ENCODE peak calls at places on chromosome 12, in six cellular contexts. One of them, this sample, is unnamed.

GRCh38 chr12:127063339-127064090 is 1203.5 kb upstream of the TMEM132C start:
- DNase-seq in MM.1S: no peak
- DNase-seq in hepatocyte: no peak
- DNase-seq in GM23248: no peak
- DNase-seq in GM23338: no peak
- DNase-seq in HCT116: no peak
- DNase-seq in this sample: no peak

GRCh38 chr12:63989301-63989845 is 144.9 kb downstream of the SRGAP1 start:
- DNase-seq in HCT116: no peak
- DNase-seq in MM.1S: no peak
- DNase-seq in hepatocyte: no peak
- DNase-seq in GM23338: no peak
- DNase-seq in GM23248: peak; percentile 52
- DNase-seq in this sample: no peak

GRCh38 chr12:111135293-111135832 is 215.0 kb upstream of the MYL2 start:
- DNase-seq in GM23338: no peak
- DNase-seq in GM23248: no peak
- DNase-seq in HCT116: no peak
- DNase-seq in hepatocyte: no peak
- DNase-seq in MM.1S: no peak
- DNase-seq in this sample: no peak

GRCh38 chr12:126084480-126084879 is 1019.2 kb downstream of the AACS start:
- DNase-seq in GM23338: no peak
- DNase-seq in MM.1S: no peak
- DNase-seq in GM23248: no peak
- DNase-seq in hepatocyte: no peak
- DNase-seq in HCT116: no peak
- DNase-seq in this sample: no peak

GRCh38 chr12:106114084-106115068 is 24.4 kb downstream of the NUAK1 start:
- DNase-seq in MM.1S: peak; percentile 44
- DNase-seq in GM23248: peak; percentile 75
- DNase-seq in hepatocyte: no peak
- DNase-seq in GM23338: no peak
- DNase-seq in HCT116: no peak
- DNase-seq in this sample: no peak

GRCh38 chr12:115983226-115983798 is 294.2 kb downstream of the MED13L start:
- DNase-seq in hepatocyte: no peak
- DNase-seq in MM.1S: no peak
- DNase-seq in HCT116: no peak
- DNase-seq in GM23248: peak; percentile 14
- DNase-seq in GM23338: peak; percentile 79
- DNase-seq in this sample: peak; percentile 56

GRCh38 chr12:69919565-69919964 is 94.5 kb downstream of the MYRFL start:
- DNase-seq in hepatocyte: peak; percentile 24
- DNase-seq in HCT116: no peak
- DNase-seq in GM23338: no peak
- DNase-seq in MM.1S: no peak
- DNase-seq in GM23248: no peak
- DNase-seq in this sample: no peak

GRCh38 chr12:26768611-26769603 is 64.1 kb downstream of the ITPR2 start:
- DNase-seq in MM.1S: peak; percentile 64
- DNase-seq in GM23338: no peak
- DNase-seq in GM23248: no peak
- DNase-seq in hepatocyte: peak; percentile 17
- DNase-seq in HCT116: no peak
- DNase-seq in this sample: no peak

GRCh38 chr12:124098101-124098757 is 125.2 kb downstream of the ZNF664 start:
- DNase-seq in GM23338: no peak
- DNase-seq in MM.1S: no peak
- DNase-seq in GM23248: no peak
- DNase-seq in HCT116: no peak
- DNase-seq in hepatocyte: no peak
- DNase-seq in this sample: peak; percentile 21

GRCh38 chr12:9244894-9245293 is 36.7 kb upstream of the PZP start:
- DNase-seq in HCT116: no peak
- DNase-seq in hepatocyte: no peak
- DNase-seq in GM23248: peak; percentile 33
- DNase-seq in GM23338: no peak
- DNase-seq in MM.1S: no peak
- DNase-seq in this sample: no peak

GRCh38 chr12:91562476-91562875 is 379.9 kb upstream of the DCN start:
- DNase-seq in MM.1S: peak; percentile 38
- DNase-seq in GM23248: peak; percentile 15
- DNase-seq in hepatocyte: no peak
- DNase-seq in GM23338: no peak
- DNase-seq in HCT116: no peak
- DNase-seq in this sample: no peak

GRCh38 chr12:110846615-110847566 is at the start of gene CCDC63:
- DNase-seq in GM23338: peak; percentile 87
- DNase-seq in GM23248: peak; percentile 60
- DNase-seq in HCT116: peak; percentile 68
- DNase-seq in hepatocyte: peak; percentile 79
- DNase-seq in MM.1S: peak; percentile 24
- DNase-seq in this sample: peak; percentile 90

DNA sequence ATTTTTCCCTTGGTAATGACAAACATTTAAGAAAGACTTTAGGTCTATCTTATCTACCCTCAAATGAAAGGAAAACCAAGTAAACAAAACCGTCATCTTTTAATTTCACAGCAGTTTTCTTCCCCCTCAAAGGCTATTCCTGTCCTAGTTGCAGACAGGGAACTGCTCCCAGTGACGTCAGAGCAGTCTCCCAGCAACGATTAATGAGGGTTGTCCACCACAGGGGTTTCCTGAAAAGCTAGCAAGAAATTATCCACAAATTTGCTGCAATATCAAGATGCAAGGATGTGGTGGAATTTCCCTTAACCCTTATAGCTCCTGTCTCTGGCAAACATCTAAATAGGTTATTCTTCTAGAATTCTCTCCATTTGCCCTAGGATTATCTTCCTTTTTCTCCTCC is 89.1 kb upstream of the STAC3 start:
- DNase-seq in GM23248: peak; percentile 77
- DNase-seq in HCT116: no peak
- DNase-seq in hepatocyte: peak; percentile 69
- DNase-seq in MM.1S: no peak
- DNase-seq in GM23338: peak; percentile 18
- DNase-seq in this sample: peak; percentile 2
- H2AFZ ChIP-seq in GM23248: no peak overlapping the region
- H2AFZ ChIP-seq in HCT116: no peak overlapping the region
- H2AFZ ChIP-seq in hepatocyte: no peak overlapping the region
- H2AFZ ChIP-seq in MM.1S: no peak overlapping the region
- H2AFZ ChIP-seq in GM23338: no peak overlapping the region
- H2AFZ ChIP-seq in this sample: no peak overlapping the region

GRCh38 chr12:751192-751827 is 1.1 kb upstream of the WNK1 start:
- DNase-seq in hepatocyte: peak; percentile 96
- DNase-seq in GM23248: peak; percentile 99
- DNase-seq in GM23338: peak; percentile 99
- DNase-seq in MM.1S: peak; percentile 97
- DNase-seq in HCT116: peak; percentile 93
- DNase-seq in this sample: peak; percentile 98
- TF ChIP-seq EZH2 in hepatocyte: no peak
- TF ChIP-seq EZH2 in GM23248: no peak
- TF ChIP-seq EZH2 in GM23338: no peak
- TF ChIP-seq EZH2 in MM.1S: no peak
- TF ChIP-seq EZH2 in HCT116: no peak
- TF ChIP-seq EZH2 in this sample: no peak

DNA sequence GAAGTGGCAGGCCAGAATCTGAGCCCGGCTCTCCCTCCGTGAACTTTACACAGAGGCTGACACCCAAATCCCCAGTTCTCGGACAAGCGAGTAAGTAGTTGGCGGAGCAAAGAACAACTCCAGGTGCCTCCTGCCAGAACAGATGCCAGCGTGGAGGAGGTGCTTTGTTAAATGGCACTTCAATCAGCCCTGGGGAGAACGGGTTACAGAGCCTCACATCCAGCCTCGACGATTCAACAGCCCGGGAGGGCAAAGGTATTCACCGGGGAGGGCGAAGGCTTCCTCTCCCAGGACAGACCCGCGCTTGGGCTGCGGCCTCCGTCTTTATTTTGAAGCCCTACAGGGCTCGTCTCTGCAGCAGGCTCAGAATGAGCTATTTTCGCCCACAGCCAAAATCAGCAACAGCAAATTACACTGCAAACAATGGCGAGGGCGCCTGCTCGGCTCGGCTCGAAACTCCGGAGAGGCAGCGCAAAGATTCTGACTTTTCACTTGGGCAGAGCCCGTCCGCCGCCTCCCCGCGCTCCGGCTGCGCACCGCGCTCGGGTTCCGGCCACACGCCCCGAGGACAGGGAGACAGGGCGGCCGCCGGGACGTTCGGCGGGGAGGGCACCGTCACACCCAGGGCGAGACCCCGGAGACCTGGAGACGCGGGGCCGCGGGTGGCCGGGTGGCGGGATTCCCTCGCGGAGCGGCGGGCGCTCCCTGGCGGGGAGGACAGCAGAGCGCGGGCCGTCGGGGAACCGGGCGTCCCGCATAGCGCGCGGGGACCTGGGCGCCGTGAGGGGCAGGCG is 811 bp downstream of the TMCC3 start:
- DNase-seq in GM23248: peak; percentile 64
- DNase-seq in hepatocyte: peak; percentile 67
- DNase-seq in GM23338: peak; percentile 67
- DNase-seq in HCT116: no peak
- DNase-seq in MM.1S: peak; percentile 57
- DNase-seq in this sample: peak; percentile 68
- TF ChIP-seq EZH2phosphoT487 in GM23248: no peak
- TF ChIP-seq EZH2phosphoT487 in hepatocyte: no peak
- TF ChIP-seq EZH2phosphoT487 in GM23338: no peak
- TF ChIP-seq EZH2phosphoT487 in HCT116: no peak
- TF ChIP-seq EZH2phosphoT487 in MM.1S: no peak
- TF ChIP-seq EZH2phosphoT487 in this sample: peak; percentile 45

GRCh38 chr12:571795-572531 is 91.3 kb downstream of the NINJ2 start:
- DNase-seq in MM.1S: no peak
- DNase-seq in hepatocyte: peak; percentile 54
- DNase-seq in GM23248: peak; percentile 41
- DNase-seq in HCT116: peak; percentile 19
- DNase-seq in GM23338: no peak
- DNase-seq in this sample: no peak
- H2AFZ ChIP-seq in MM.1S: no peak overlapping the region
- H2AFZ ChIP-seq in hepatocyte: no peak overlapping the region
- H2AFZ ChIP-seq in GM23248: peak overlapping the region; percentile 92
- H2AFZ ChIP-seq in HCT116: no peak overlapping the region
- H2AFZ ChIP-seq in GM23338: peak overlapping the region; percentile 100
- H2AFZ ChIP-seq in this sample: no peak overlapping the region

GRCh38 chr12:132205271-132206092 is 61.2 kb downstream of the NOC4L start:
- DNase-seq in MM.1S: no peak
- DNase-seq in HCT116: no peak
- DNase-seq in GM23338: no peak
- DNase-seq in hepatocyte: no peak
- DNase-seq in GM23248: peak; percentile 52
- DNase-seq in this sample: peak; percentile 56
- TF ChIP-seq EZH2 in MM.1S: no peak
- TF ChIP-seq EZH2 in HCT116: no peak
- TF ChIP-seq EZH2 in GM23338: no peak
- TF ChIP-seq EZH2 in hepatocyte: no peak
- TF ChIP-seq EZH2 in GM23248: no peak
- TF ChIP-seq EZH2 in this sample: peak; percentile 41

GRCh38 chr12:29301114-29301513 is 79.9 kb downstream of the ERGIC2 start:
- DNase-seq in MM.1S: no peak
- DNase-seq in HCT116: no peak
- DNase-seq in hepatocyte: no peak
- DNase-seq in GM23338: no peak
- DNase-seq in GM23248: no peak
- DNase-seq in this sample: no peak
- TF ChIP-seq EZH2phosphoT487 in MM.1S: no peak
- TF ChIP-seq EZH2phosphoT487 in HCT116: no peak
- TF ChIP-seq EZH2phosphoT487 in hepatocyte: no peak
- TF ChIP-seq EZH2phosphoT487 in GM23338: no peak
- TF ChIP-seq EZH2phosphoT487 in GM23248: no peak
- TF ChIP-seq EZH2phosphoT487 in this sample: no peak